ENCODE peak calls at places on chromosomes 12 and 14, in four cellular contexts. M is SJSA1, X is aorta, P is prostate gland. B is an unnamed sample. For H3K36me3, the result is how much of the 10 kb centered on the place peaks cover.

GRCh38 chr12:25433581-25434325 is 119.3 kb downstream of the LMNTD1 start:
- DNase-seq in X (no peak), M (no peak), P (no peak), B (no peak)

GRCh38 chr14:31388687-31389413 is 31.5 kb downstream of the HEATR5A start:
- DNase-seq in P (no peak), X (no peak), M (no peak), B (no peak)

GRCh38 chr14:81453166-81453766 is 53.1 kb upstream of the STON2 start:
- DNase-seq in X (no peak), M (peak), P (peak), B (peak)

GRCh38 chr12:10968765-10969456 is 17.8 kb downstream of the TAS2R50 start:
- DNase-seq in X (peak), P (peak), M (no peak), B (no peak)

GRCh38 chr14:20662968-20663731 is 21.2 kb upstream of the RNASE4 start:
- DNase-seq in X (peak), P (peak), M (peak), B (peak)

GRCh38 chr12:45981075-45981837 is 9.1 kb downstream of the SCAF11 start:
- DNase-seq in X (no peak), P (no peak), M (no peak), B (no peak)

GRCh38 chr12:93833946-93834345 is 156.8 kb downstream of the CRADD start:
- DNase-seq in M (no peak), P (no peak), X (no peak), B (no peak)

GRCh38 chr14:55843718-55844403 is 263.9 kb downstream of the KTN1 start:
- DNase-seq in P (no peak), X (no peak), M (no peak), B (no peak)

GRCh38 chr12:132550830-132551229 is 59.6 kb downstream of the LRCOL1 start:
- DNase-seq in P (no peak), X (no peak), M (no peak), B (no peak)

GRCh38 chr12:76543831-76544347 is 15.7 kb downstream of the OSBPL8 start:
- DNase-seq in M (no peak), P (no peak), X (no peak), B (no peak)

GRCh38 chr12:94175763-94176660 is 27.6 kb downstream of the PLXNC1 start:
- DNase-seq in M (no peak), X (no peak), P (no peak), B (no peak)

GRCh38 chr14:35776823-35777222 is 32.3 kb downstream of the RALGAPA1 start:
- DNase-seq in P (no peak), M (no peak), X (no peak), B (no peak)

GRCh38 chr14:26163761-26164160 is 434.1 kb downstream of the NOVA1 start:
- DNase-seq in X (no peak), M (no peak), P (no peak), B (no peak)

GRCh38 chr12:56220611-56221232 is 1.0 kb downstream of the RNF41 start:
- DNase-seq in P (no peak), X (no peak), M (peak), B (no peak)

GRCh38 chr12:107990325-107990724 is 138.8 kb upstream of the WSCD2 start:
- DNase-seq in X (peak), P (peak), M (no peak), B (peak)

GRCh38 chr14:102729268-102729667 is 48.0 kb upstream of the TRAF3 start:
- DNase-seq in P (no peak), X (no peak), M (no peak), B (no peak)

GRCh38 chr14:102728509-102728908 is 48.7 kb upstream of the TRAF3 start:
- DNase-seq in M (no peak), P (no peak), X (no peak), B (no peak)

GRCh38 chr14:102727336-102728095 is 49.7 kb upstream of the TRAF3 start:
- DNase-seq in X (no peak), P (no peak), M (no peak), B (no peak)

GRCh38 chr14:102723650-102724049 is 53.6 kb upstream of the TRAF3 start:
- DNase-seq in M (no peak), P (no peak), X (no peak), B (no peak)

GRCh38 chr14:102726191-102726949 is 50.9 kb upstream of the TRAF3 start:
- DNase-seq in X (no peak), P (no peak), M (no peak), B (no peak)
- H3K36me3 ChIP-seq in X (under half), P (under half), M (half or more), B (half or more)

GRCh38 chr12:14260011-14260993 is 105.2 kb upstream of the ATF7IP start:
- DNase-seq in M (peak), X (peak), P (peak), B (no peak)
- H3K4me3 ChIP-seq in M (no peak), X (no peak), P (peak), B (no peak)

GRCh38 chr14:100669468-100669867 is 57.2 kb upstream of the DLK1 start:
- DNase-seq in P (no peak), X (no peak), M (no peak), B (no peak)
- H3K36me3 ChIP-seq in P (under half), X (under half), M (under half), B (under half)

DNA sequence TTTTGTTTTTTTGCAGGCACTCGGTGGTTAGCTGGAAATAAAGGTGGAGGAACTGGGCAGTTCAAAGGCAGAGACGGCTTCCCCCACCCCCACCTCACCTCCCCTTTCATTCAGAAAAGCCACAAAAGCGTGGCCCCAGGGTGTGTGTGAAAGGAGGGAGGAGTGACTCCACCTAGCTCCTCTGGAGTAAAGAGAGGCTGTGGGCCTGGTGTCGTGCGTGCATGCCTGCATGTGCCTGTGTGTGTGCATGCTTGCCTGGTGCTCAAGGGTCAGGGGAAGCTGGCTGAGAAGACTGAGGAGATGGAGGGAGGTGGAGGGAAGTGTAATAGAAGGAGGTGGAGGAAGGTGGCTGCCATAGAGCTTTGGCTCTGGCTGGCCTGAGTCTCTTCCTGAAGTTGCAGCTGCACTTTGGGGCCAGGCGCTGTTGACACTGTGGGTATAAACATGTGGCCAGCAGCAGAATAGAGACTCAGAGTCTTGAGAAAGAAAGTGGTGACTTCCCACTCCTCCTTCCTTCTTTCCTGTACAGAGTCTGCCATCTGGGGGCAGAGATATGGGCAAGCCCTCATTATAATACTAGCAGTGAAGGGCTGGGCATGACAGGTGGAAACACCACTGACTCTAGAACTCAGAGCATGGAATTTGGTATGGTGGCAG is 36.9 kb upstream of the SINHCAF start:
- DNase-seq in M (no peak), X (peak), P (peak), B (no peak)
- H3K4me3 ChIP-seq in M (no peak), X (no peak), P (no peak), B (no peak)

DNA sequence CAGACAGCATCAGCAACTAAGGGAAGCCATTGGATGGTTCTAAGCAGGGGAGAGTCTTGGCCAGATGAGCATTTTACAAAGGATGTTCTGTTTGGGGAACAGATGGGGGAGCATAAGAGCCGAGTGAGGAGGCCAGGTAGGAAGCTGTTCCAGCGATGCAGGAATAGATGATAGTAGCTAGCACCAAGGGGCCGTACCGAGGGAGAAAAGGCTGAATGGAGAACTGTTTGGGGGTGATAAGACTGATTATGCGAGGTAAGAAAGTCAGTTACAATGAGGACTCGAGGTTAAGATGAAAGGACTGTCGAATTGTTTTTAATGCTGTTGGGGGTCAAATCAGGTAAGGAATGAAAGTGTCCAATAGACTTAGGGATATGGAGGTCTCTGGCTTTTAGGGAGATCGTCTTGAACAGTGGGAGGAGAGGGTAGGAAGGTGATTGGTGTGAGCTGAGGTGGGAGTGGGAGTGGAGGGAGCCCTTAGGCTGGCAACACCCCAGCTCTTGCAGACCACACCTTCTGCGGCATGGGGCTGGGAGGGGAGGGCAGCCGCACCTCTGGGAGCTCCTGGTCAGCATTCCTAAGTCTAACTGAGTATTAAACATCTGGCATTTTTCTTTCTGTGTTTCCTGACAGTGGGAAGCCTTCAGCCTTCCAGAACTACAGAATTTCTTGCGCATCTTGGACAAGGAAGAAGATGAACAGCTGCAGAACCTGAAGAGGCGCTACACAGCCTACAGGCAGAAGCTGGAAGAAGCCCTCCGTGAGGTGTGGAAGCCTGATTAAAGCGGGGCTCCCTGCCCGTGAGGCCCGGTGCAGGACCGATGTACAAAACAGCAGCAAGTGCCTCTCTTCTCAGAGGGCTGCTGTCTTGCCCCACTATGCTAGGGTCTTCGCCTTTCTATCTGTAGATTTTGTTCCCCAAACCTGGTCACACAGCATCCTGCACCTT is 64.8 kb downstream of the GNS start:
- DNase-seq in M (no peak), P (no peak), X (no peak), B (no peak)
- H3K36me3 ChIP-seq in M (under half), P (under half), X (under half), B (under half)

DNA sequence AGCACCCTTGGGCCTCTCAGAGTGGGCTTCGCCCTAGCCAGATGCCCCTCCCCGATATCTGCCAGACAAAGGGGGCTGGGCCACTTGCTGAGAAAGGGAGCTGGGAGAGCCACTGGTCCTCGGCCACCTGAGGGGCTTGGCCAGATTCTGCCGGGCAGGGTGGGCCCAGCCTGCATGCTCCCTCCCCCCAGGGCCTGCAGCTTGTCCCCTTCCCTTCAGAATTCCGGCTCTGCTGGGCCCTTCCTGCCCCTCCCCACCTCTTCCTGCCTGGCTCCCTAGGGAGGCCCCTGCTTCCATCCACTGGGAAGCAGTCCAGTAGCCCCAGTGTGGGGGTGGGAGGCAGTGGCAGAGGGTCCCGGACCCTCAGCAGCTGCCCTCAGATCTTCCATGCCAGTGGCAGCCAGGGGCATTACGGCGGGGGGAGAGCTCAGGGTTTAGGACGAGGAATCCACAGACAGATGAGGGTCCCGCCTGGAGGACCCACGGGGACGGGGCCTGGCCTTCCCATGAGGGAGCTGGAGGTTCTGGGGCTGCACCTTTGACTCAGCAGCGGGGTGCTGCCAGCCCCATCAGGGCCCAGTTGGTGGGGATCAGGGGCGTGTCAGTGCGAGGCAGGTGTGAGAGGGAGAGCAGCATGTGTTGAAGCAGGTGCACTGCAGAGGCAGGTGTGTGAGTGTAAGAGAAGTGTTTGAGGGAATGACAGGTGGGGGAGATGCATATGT is 2.5 kb downstream of the CRIP2 start:
- DNase-seq in M (no peak), X (no peak), P (no peak), B (peak)
- H3K4me3 ChIP-seq in M (no peak), X (peak), P (no peak), B (peak)

B was measured in BE2C.